ENCODE peak calls at places on chromosomes 16 and 17, in ten cellular contexts. K is CD8-positive, alpha-beta T cell; O is NCI-H1417; H is HFFc6; F is heart right ventricle; T is ascending aorta; X is T-helper 2 cell; Z is GM18507; N is activated naive CD4-positive, alpha-beta T cell treated with Interleukin-2 at 50 U/mL for 16 hours; L is HS-5. R is an unnamed sample.

GRCh38 chr17:17740627-17741237 is 59.5 kb downstream of the RAI1 start:
- DNase-seq in Z (no peak), T (no peak), L (no peak), N (peak; percentile 34), O (no peak), K (no peak), H (no peak), F (no peak), X (peak; percentile 85), R (no peak)

GRCh38 chr16:13913374-13914292 is 6.3 kb upstream of the ERCC4 start:
- DNase-seq in K (no peak), X (no peak), H (no peak), Z (no peak), O (no peak), T (no peak), N (no peak), F (no peak), L (no peak), R (no peak)

GRCh38 chr16:25298165-25298872 is 40.7 kb upstream of the ZKSCAN2 start:
- DNase-seq in N (no peak), Z (no peak), O (no peak), F (no peak), L (no peak), T (no peak), K (no peak), X (no peak), H (no peak), R (no peak)

GRCh38 chr17:15340966-15341365 is 431 bp downstream of the TEKT3 start:
- DNase-seq in H (no peak), T (no peak), Z (no peak), K (no peak), O (peak; percentile 10), X (no peak), N (no peak), F (no peak), L (no peak), R (no peak)

GRCh38 chr16:80824623-80825364 is 20.4 kb upstream of the CDYL2 start:
- DNase-seq in H (peak; percentile 45), N (peak; percentile 31), X (peak; percentile 71), Z (peak; percentile 23), T (no peak), K (no peak), F (no peak), L (peak; percentile 23), O (no peak), R (peak; percentile 52)

GRCh38 chr17:78351449-78352006 is 8.3 kb downstream of the SOCS3 start:
- DNase-seq in K (no peak), Z (no peak), L (no peak), O (peak; percentile 25), X (no peak), F (peak; percentile 93), N (no peak), T (peak; percentile 73), H (peak; percentile 85), R (peak; percentile 79)

GRCh38 chr16:535446-536405 is 8.2 kb downstream of the CAPN15 start:
- DNase-seq in F (no peak), N (no peak), L (peak; percentile 60), O (no peak), K (no peak), X (no peak), T (no peak), Z (no peak), H (peak; percentile 57), R (peak; percentile 89)

GRCh38 chr17:44203731-44204452 is 4.2 kb upstream of the ATXN7L3 start:
- DNase-seq in K (no peak), L (no peak), Z (no peak), H (peak; percentile 33), N (peak; percentile 47), F (no peak), O (peak; percentile 11), X (peak; percentile 79), T (no peak), R (peak; percentile 35)

GRCh38 chr17:27155866-27156265 is 138.0 kb upstream of the WSB1 start:
- DNase-seq in K (no peak), O (no peak), F (no peak), T (no peak), X (no peak), N (no peak), H (no peak), L (no peak), Z (no peak), R (no peak)

GRCh38 chr16:22307838-22308237 is 10.6 kb downstream of the POLR3E start:
- DNase-seq in K (no peak), T (no peak), L (no peak), H (no peak), O (no peak), Z (no peak), X (no peak), F (no peak), N (no peak), R (no peak)

GRCh38 chr16:20851601-20852000 is 45.3 kb downstream of the REXO5 start:
- DNase-seq in O (no peak), T (peak; percentile 31), K (no peak), N (no peak), F (peak; percentile 70), H (peak; percentile 79), X (no peak), Z (no peak), L (peak; percentile 83), R (peak; percentile 87)

GRCh38 chr17:49545811-49546545 is 29.7 kb upstream of the NXPH3 start:
- DNase-seq in Z (no peak), H (no peak), T (no peak), F (no peak), L (no peak), X (no peak), N (no peak), O (no peak), K (no peak), R (no peak)

GRCh38 chr16:48611329-48612137 is 1.6 kb upstream of the N4BP1 start:
- DNase-seq in L (no peak), F (no peak), N (peak; percentile 77), K (peak; percentile 70), Z (peak; percentile 35), X (peak; percentile 94), O (peak; percentile 4), H (no peak), T (no peak), R (no peak)

GRCh38 chr17:36592316-36592710 is 634 bp downstream of the DHRS11 start:
- DNase-seq in N (peak; percentile 14), H (no peak), L (no peak), F (peak; percentile 23), Z (no peak), O (no peak), K (no peak), X (no peak), T (no peak), R (no peak)

GRCh38 chr16:89883346-89884040 is 10.1 kb downstream of the TCF25 start:
- DNase-seq in H (no peak), Z (no peak), K (no peak), N (no peak), X (no peak), F (no peak), O (no peak), L (no peak), T (no peak), R (no peak)

GRCh38 chr16:89242795-89243200 is 25.3 kb downstream of the ZNF778 start:
- DNase-seq in L (no peak), F (no peak), N (no peak), T (no peak), Z (no peak), O (no peak), K (no peak), X (no peak), H (no peak), R (no peak)

GRCh38 chr17:73401911-73402310 is 90.1 kb upstream of the CDC42EP4 start:
- DNase-seq in O (no peak), K (no peak), F (peak; percentile 60), L (no peak), H (no peak), N (no peak), T (no peak), X (peak; percentile 22), Z (no peak), R (no peak)

GRCh38 chr17:4948166-4948996 is at the start of gene PFN1:
- DNase-seq in X (peak; percentile 97), N (peak; percentile 92), F (peak; percentile 87), H (peak; percentile 85), T (peak; percentile 66), L (peak; percentile 92), K (peak; percentile 82), O (peak; percentile 69), Z (peak; percentile 71), R (peak; percentile 91)

GRCh38 chr16:26993988-26994387 is 72.7 kb upstream of the C16orf82 start:
- DNase-seq in O (no peak), X (no peak), T (no peak), F (no peak), H (peak; percentile 52), L (no peak), K (no peak), Z (no peak), N (no peak), R (peak; percentile 67)

GRCh38 chr16:6081320-6081976 is 983.9 kb upstream of the EEF2KMT start:
- DNase-seq in O (peak; percentile 4), T (no peak), Z (no peak), K (no peak), F (no peak), N (no peak), L (no peak), X (peak; percentile 60), H (no peak), R (no peak)

GRCh38 chr17:3956983-3957382 is 7.3 kb downstream of the ATP2A3 start:
- DNase-seq in K (no peak), X (no peak), F (no peak), T (no peak), O (peak; percentile 90), Z (no peak), H (no peak), N (no peak), L (no peak), R (no peak)

GRCh38 chr16:23836404-23837291 is 865 bp downstream of the PRKCB start:
- DNase-seq in H (no peak), O (no peak), Z (peak; percentile 17), X (peak; percentile 53), T (no peak), L (no peak), F (peak; percentile 27), K (peak; percentile 12), N (peak; percentile 55), R (no peak)

GRCh38 chr16:54077412-54077821 is 209.2 kb downstream of the IRX3 start:
- DNase-seq in Z (no peak), T (no peak), O (no peak), X (no peak), L (peak; percentile 59), H (peak; percentile 66), N (no peak), K (no peak), F (no peak), R (peak; percentile 43)

GRCh38 chr17:22694362-22695227 is 1002.3 kb downstream of the KCNJ18 start:
- DNase-seq in T (no peak), O (no peak), F (no peak), Z (no peak), L (no peak), H (no peak), X (no peak), K (no peak), N (no peak), R (no peak)